ENCODE peak calls at places on chromosomes 16 and 17, in six cellular contexts. I is PC-3; V is HT1080; N is stimulated activated CD8-positive, alpha-beta memory T cell treated with anti-CD3 and anti-CD28 coated beads, Interleukin-15, amount 100 ng/mL, for 4 hours; F is Kasumi-1; Y is CD4-positive, alpha-beta T cell. T is an unnamed sample.

GRCh38 chr17:61444831-61445230 is 7.4 kb upstream of the TBX4 start:
- DNase-seq in I (peak), N (no peak), F (no peak), Y (no peak), V (peak), T (peak)

GRCh38 chr17:31491794-31492171 is 100.3 kb downstream of the RAB11FIP4 start:
- DNase-seq in Y (no peak), F (no peak), I (no peak), V (no peak), N (no peak), T (no peak)

GRCh38 chr17:50259484-50260324 is 14.6 kb upstream of the TMEM92 start:
- DNase-seq in F (no peak), N (no peak), I (no peak), V (no peak), Y (no peak), T (no peak)

GRCh38 chr16:55700961-55701360 is 45.2 kb downstream of the SLC6A2 start:
- DNase-seq in F (no peak), Y (no peak), I (no peak), N (no peak), V (no peak), T (no peak)

GRCh38 chr17:44733753-44734152 is 25.0 kb upstream of the ADAM11 start:
- DNase-seq in I (peak), F (peak), N (no peak), V (no peak), Y (no peak), T (no peak)

GRCh38 chr16:79171504-79172240 is 428.9 kb downstream of the MAF start:
- DNase-seq in V (no peak), I (no peak), N (no peak), F (no peak), Y (no peak), T (no peak)

GRCh38 chr16:17138801-17139200 is 332.0 kb downstream of the XYLT1 start:
- DNase-seq in F (no peak), I (no peak), Y (no peak), N (no peak), V (no peak), T (no peak)

GRCh38 chr16:53822936-53823529 is 119.1 kb downstream of the FTO start:
- DNase-seq in N (no peak), F (peak), V (peak), Y (no peak), I (peak), T (peak)

GRCh38 chr17:1469231-1469852 is 13.3 kb upstream of the CRK start:
- DNase-seq in V (peak), N (no peak), F (no peak), I (no peak), Y (no peak), T (no peak)

GRCh38 chr17:39002991-39003715 is 36.0 kb upstream of the FBXO47 start:
- DNase-seq in F (peak), I (no peak), V (no peak), Y (peak), N (peak), T (no peak)

GRCh38 chr16:28830531-28830930 is 7.7 kb downstream of the ATXN2L start:
- DNase-seq in V (no peak), Y (no peak), N (no peak), F (no peak), I (no peak), T (no peak)

GRCh38 chr17:59496178-59496577 is 69.2 kb upstream of the DHX40 start:
- DNase-seq in F (no peak), N (no peak), Y (no peak), V (no peak), I (no peak), T (no peak)

GRCh38 chr17:28397687-28398279 is 8.2 kb downstream of the SLC46A1 start:
- DNase-seq in F (no peak), V (no peak), Y (no peak), I (no peak), N (no peak), T (no peak)

GRCh38 chr17:73826181-73826871 is 182.1 kb upstream of the SDK2 start:
- DNase-seq in F (no peak), Y (no peak), N (no peak), V (no peak), I (no peak), T (no peak)

GRCh38 chr16:88769617-88770458 is 15.2 kb downstream of the PIEZO1 start:
- DNase-seq in I (peak), F (no peak), V (no peak), N (no peak), Y (no peak), T (no peak)

GRCh38 chr16:65180986-65181710 is 59.3 kb upstream of the CDH11 start:
- DNase-seq in N (no peak), Y (no peak), F (no peak), V (no peak), I (no peak), T (no peak)

T was measured in NCI-H226.